ENCODE peak calls at places on chromosomes 11 and 22, in four cellular contexts. Q, S, R and L are unnamed samples.

GRCh38 chr22:50030315-50031188 is 18.0 kb upstream of the IL17REL start:
- DNase-seq in S (peak; percentile 56), R (no peak), Q (peak; percentile 71), L (peak; percentile 70)

GRCh38 chr22:17501679-17502285 is 61.5 kb upstream of the SLC25A18 start:
- DNase-seq in S (peak; percentile 60), Q (peak; percentile 48), R (no peak), L (no peak)

GRCh38 chr11:75557649-75558494 is 4.2 kb upstream of the SERPINH1 start:
- DNase-seq in S (peak; percentile 93), Q (no peak), R (no peak), L (no peak)

GRCh38 chr22:37237371-37238268 is 6.4 kb downstream of the RAC2 start:
- DNase-seq in Q (no peak), R (no peak), S (peak; percentile 21), L (no peak)

GRCh38 chr11:103887001-103887680 is 149.3 kb upstream of the DDI1 start:
- DNase-seq in R (no peak), Q (no peak), S (no peak), L (no peak)

GRCh38 chr11:12180257-12181205 is 70.1 kb downstream of the MICAL2 start:
- DNase-seq in Q (no peak), S (peak; percentile 68), R (no peak), L (no peak)

GRCh38 chr22:30262917-30263741 is 3.5 kb downstream of the OSM start:
- DNase-seq in S (peak; percentile 68), Q (peak; percentile 66), R (no peak), L (peak; percentile 91)

GRCh38 chr11:128956401-128957203 is 13.9 kb upstream of the TP53AIP1 start:
- DNase-seq in S (peak; percentile 76), Q (peak; percentile 85), R (no peak), L (no peak)

GRCh38 chr11:3835752-3836151 is 5.0 kb downstream of the RHOG start:
- DNase-seq in R (no peak), Q (no peak), S (no peak), L (no peak)

GRCh38 chr11:101914349-101914736 is 467 bp upstream of the CEP126 start:
- DNase-seq in S (peak; percentile 41), Q (no peak), R (no peak), L (no peak)